ENCODE peak calls at places on chromosomes 6 and 20, in nine cellular contexts. E is activated naive CD4-positive, alpha-beta T cell treated with Interleukin-2 at 50 U/mL for 16 hours; Y is HT-29; T is effector CD4-positive, alpha-beta T cell; N is central memory CD8-positive, alpha-beta T cell; B is stimulated activated CD4-positive, alpha-beta T cell treated with anti-CD3 and anti-CD28 coated beads, Interleukin-12 subunit alpha, Interleukin-12 subunit beta, amount 100 ng/mL, for 48 hours; I is fibroblast of the conjunctiva; D is Kasumi-1; F is GOT3. X is an unnamed sample.

GRCh38 chr6:145367149-145367548 is 368.2 kb downstream of the EPM2A start:
- DNase-seq in N (no peak), Y (no peak), T (no peak), I (no peak), E (no peak), B (no peak), F (no peak), D (peak), X (no peak)

GRCh38 chr20:10603378-10603777 is 70.4 kb downstream of the JAG1 start:
- DNase-seq in E (no peak), Y (no peak), F (no peak), D (no peak), B (no peak), N (no peak), I (no peak), T (no peak), X (no peak)

GRCh38 chr6:88920777-88921728 is 42.4 kb downstream of the RNGTT start:
- DNase-seq in Y (no peak), F (no peak), B (no peak), D (no peak), T (no peak), E (no peak), N (no peak), I (no peak), X (no peak)

GRCh38 chr6:79277109-79277508 is 42.6 kb upstream of the HMGN3 start:
- DNase-seq in T (no peak), E (no peak), D (no peak), Y (no peak), F (no peak), B (no peak), N (no peak), I (no peak), X (no peak)

GRCh38 chr6:75065524-75065923 is 140.3 kb downstream of the COL12A1 start:
- DNase-seq in Y (no peak), D (no peak), N (no peak), B (no peak), T (no peak), I (peak), F (no peak), E (no peak), X (no peak)

GRCh38 chr6:156396068-156396771 is 381.0 kb upstream of the ARID1B start:
- DNase-seq in T (no peak), I (no peak), D (no peak), Y (no peak), B (peak), E (peak), N (no peak), F (no peak), X (no peak)

GRCh38 chr20:50271674-50272412 is 81.2 kb downstream of the CEBPB start:
- DNase-seq in I (no peak), F (no peak), T (no peak), Y (no peak), E (no peak), B (no peak), N (no peak), D (no peak), X (no peak)

GRCh38 chr6:11043961-11044711 is at the start of gene ELOVL2:
- DNase-seq in I (no peak), D (peak), B (no peak), Y (no peak), N (no peak), E (peak), T (no peak), F (peak), X (no peak)

GRCh38 chr20:25012616-25013189 is 20.2 kb upstream of the APMAP start:
- DNase-seq in B (no peak), F (no peak), E (no peak), N (no peak), I (no peak), T (no peak), D (no peak), Y (no peak), X (no peak)

GRCh38 chr20:2920473-2920872 is 47.2 kb downstream of the PTPRA start:
- DNase-seq in I (no peak), E (no peak), F (no peak), Y (no peak), D (no peak), B (no peak), N (no peak), T (no peak), X (no peak)

GRCh38 chr6:100246206-100246605 is 218.5 kb downstream of the SIM1 start:
- DNase-seq in Y (no peak), I (no peak), E (no peak), F (no peak), T (no peak), D (no peak), N (no peak), B (no peak), X (no peak)

GRCh38 chr20:35120012-35120701 is 27.0 kb downstream of the EDEM2 start:
- DNase-seq in I (no peak), E (no peak), D (peak), B (no peak), N (no peak), F (no peak), T (no peak), Y (no peak), X (no peak)

GRCh38 chr6:30149234-30149633 is 11.8 kb downstream of the TRIM10 start:
- DNase-seq in Y (no peak), T (no peak), N (no peak), F (no peak), E (no peak), I (no peak), D (no peak), B (no peak), X (no peak)

GRCh38 chr20:33472868-33473267 is 17.0 kb upstream of the CBFA2T2 start:
- DNase-seq in D (no peak), N (no peak), E (no peak), B (no peak), I (no peak), T (no peak), Y (no peak), F (no peak), X (no peak)

GRCh38 chr6:42697268-42697655 is 25.1 kb downstream of the PRPH2 start:
- DNase-seq in E (no peak), D (no peak), F (no peak), Y (no peak), I (no peak), T (no peak), B (no peak), N (no peak), X (no peak)

GRCh38 chr6:11350294-11350693 is 117.8 kb upstream of the NEDD9 start:
- DNase-seq in D (peak), T (no peak), Y (no peak), E (no peak), F (no peak), B (no peak), N (no peak), I (no peak), X (no peak)

GRCh38 chr6:56663344-56663743 is 20.7 kb upstream of the DST start:
- DNase-seq in E (no peak), F (no peak), T (no peak), Y (peak), N (no peak), I (no peak), B (no peak), D (no peak), X (no peak)

GRCh38 chr20:10780901-10781300 is 107.1 kb upstream of the JAG1 start:
- DNase-seq in B (no peak), F (no peak), I (no peak), Y (no peak), N (no peak), D (no peak), E (no peak), T (no peak), X (no peak)

GRCh38 chr6:170529839-170530520 is 23.1 kb downstream of the PSMB1 start:
- DNase-seq in E (peak), D (peak), B (peak), F (no peak), I (peak), T (peak), N (peak), Y (peak), X (peak)

GRCh38 chr6:29561091-29561490 is 1.6 kb upstream of the UBD start:
- DNase-seq in N (no peak), I (no peak), E (no peak), F (no peak), D (no peak), Y (no peak), B (no peak), T (no peak), X (no peak)

GRCh38 chr6:109031416-109031815 is 63.2 kb downstream of the SESN1 start:
- DNase-seq in B (no peak), I (no peak), N (no peak), E (no peak), F (no peak), T (no peak), D (no peak), Y (no peak), X (no peak)

GRCh38 chr20:49750611-49751396 is 37.1 kb upstream of the B4GALT5 start:
- DNase-seq in Y (no peak), T (no peak), F (no peak), E (peak), B (no peak), I (no peak), D (no peak), N (no peak), X (no peak)

GRCh38 chr20:53943522-53944291 is 126.7 kb downstream of the BCAS1 start:
- DNase-seq in I (no peak), F (no peak), Y (peak), E (peak), T (peak), N (no peak), B (no peak), D (peak), X (peak)

GRCh38 chr20:6663751-6664388 is 103.6 kb upstream of the BMP2 start:
- DNase-seq in Y (peak), F (no peak), E (no peak), D (no peak), T (no peak), N (no peak), B (no peak), I (no peak), X (no peak)

GRCh38 chr6:43171284-43172126 is 436 bp downstream of the SRF start:
- DNase-seq in N (no peak), I (no peak), F (no peak), Y (no peak), B (no peak), D (no peak), T (peak), E (peak), X (peak)

GRCh38 chr6:149271348-149272340 is 45.9 kb upstream of the TAB2 start:
- DNase-seq in B (peak), D (peak), T (no peak), I (no peak), Y (no peak), F (no peak), N (no peak), E (peak), X (peak)

GRCh38 chr6:20746805-20747204 is 212.5 kb downstream of the CDKAL1 start:
- DNase-seq in E (no peak), Y (no peak), I (no peak), T (no peak), F (no peak), B (no peak), D (no peak), N (no peak), X (no peak)

X was measured in effector CD8-positive, alpha-beta T cell.